ENCODE peak calls at places on chromosome 3, in four cellular contexts. K, A, U and H are unnamed samples.
A peak's percentile ranks its signal among the peaks of the same experiment; 100 is the strongest.

GRCh38 chr3:113054552-113054951 is 63.8 kb downstream of the GTPBP8 start:
- DNase-seq in K (no peak), A (no peak), U (no peak), H (no peak)

GRCh38 chr3:97391167-97391566 is 373.4 kb upstream of the ARL6 start:
- DNase-seq in K (no peak), A (no peak), U (no peak), H (no peak)

GRCh38 chr3:105108823-105109222 is 257.9 kb upstream of the ALCAM start:
- DNase-seq in K (no peak), A (no peak), U (no peak), H (no peak)

GRCh38 chr3:184549793-184550585 is 11.6 kb upstream of the EPHB3 start:
- DNase-seq in K (no peak), A (no peak), U (no peak), H (no peak)

GRCh38 chr3:12966847-12967750 is 106.1 kb downstream of the IQSEC1 start:
- DNase-seq in K (no peak), A (no peak), U (no peak), H (peak; percentile 50)

GRCh38 chr3:121852256-121852655 is 17.2 kb downstream of the EAF2 start:
- DNase-seq in K (no peak), A (no peak), U (no peak), H (no peak)

GRCh38 chr3:12613250-12613649 is 50.7 kb downstream of the RAF1 start:
- DNase-seq in K (no peak), A (no peak), U (no peak), H (no peak)

GRCh38 chr3:69567026-69567767 is 172.1 kb upstream of the MITF start:
- DNase-seq in K (no peak), A (no peak), U (no peak), H (no peak)

GRCh38 chr3:170999737-171000242 is 26.7 kb downstream of the SLC2A2 start:
- DNase-seq in K (no peak), A (no peak), U (peak; percentile 52), H (peak; percentile 45)

GRCh38 chr3:125109541-125109925 is 53.7 kb upstream of the HEG1 start:
- DNase-seq in K (no peak), A (no peak), U (no peak), H (no peak)

GRCh38 chr3:184795493-184796198 is 16.3 kb upstream of the VPS8 start:
- DNase-seq in K (peak; percentile 80), A (no peak), U (no peak), H (no peak)

GRCh38 chr3:148459931-148460513 is 237.7 kb upstream of the AGTR1 start:
- DNase-seq in K (no peak), A (no peak), U (no peak), H (no peak)

GRCh38 chr3:146968204-146968651 is 363.1 kb upstream of the PLSCR5 start:
- DNase-seq in K (no peak), A (no peak), U (no peak), H (no peak)

GRCh38 chr3:148604270-148605085 is 93.2 kb upstream of the AGTR1 start:
- DNase-seq in K (no peak), A (no peak), U (no peak), H (peak; percentile 49)

GRCh38 chr3:101195951-101196713 is 124.2 kb downstream of the IMPG2 start:
- DNase-seq in K (peak; percentile 10), A (no peak), U (peak; percentile 20), H (peak; percentile 66)

GRCh38 chr3:173745952-173746682 is 348.6 kb downstream of the NLGN1 start:
- DNase-seq in K (no peak), A (no peak), U (no peak), H (no peak)

GRCh38 chr3:141279074-141279945 is 47.7 kb downstream of the PXYLP1 start:
- DNase-seq in K (peak; percentile 62), A (no peak), U (peak; percentile 23), H (peak; percentile 50)

GRCh38 chr3:143956858-143957257 is 14.8 kb upstream of the DIPK2A start:
- DNase-seq in K (no peak), A (no peak), U (no peak), H (no peak)

GRCh38 chr3:10187944-10188343 is 23.2 kb downstream of the IRAK2 start:
- DNase-seq in K (no peak), A (no peak), U (no peak), H (no peak)

GRCh38 chr3:47362704-47363103 is 18.1 kb upstream of the PTPN23 start:
- DNase-seq in K (no peak), A (no peak), U (no peak), H (no peak)

GRCh38 chr3:64987731-64988130 is 299.9 kb upstream of the ADAMTS9 start:
- DNase-seq in K (no peak), A (no peak), U (no peak), H (no peak)

GRCh38 chr3:63232764-63233396 is 45.2 kb upstream of the SYNPR start:
- DNase-seq in K (no peak), A (no peak), U (no peak), H (no peak)

GRCh38 chr3:51955175-51955892 is at the start of gene GPR62:
- DNase-seq in K (no peak), A (no peak), U (no peak), H (no peak)

GRCh38 chr3:126418661-126419131 is 24.0 kb downstream of the CFAP100 start:
- DNase-seq in K (peak; percentile 20), A (no peak), U (no peak), H (no peak)
- TF ChIP-seq PBX3 in K (no peak), A (no peak), U (no peak), H (no peak)

DNA sequence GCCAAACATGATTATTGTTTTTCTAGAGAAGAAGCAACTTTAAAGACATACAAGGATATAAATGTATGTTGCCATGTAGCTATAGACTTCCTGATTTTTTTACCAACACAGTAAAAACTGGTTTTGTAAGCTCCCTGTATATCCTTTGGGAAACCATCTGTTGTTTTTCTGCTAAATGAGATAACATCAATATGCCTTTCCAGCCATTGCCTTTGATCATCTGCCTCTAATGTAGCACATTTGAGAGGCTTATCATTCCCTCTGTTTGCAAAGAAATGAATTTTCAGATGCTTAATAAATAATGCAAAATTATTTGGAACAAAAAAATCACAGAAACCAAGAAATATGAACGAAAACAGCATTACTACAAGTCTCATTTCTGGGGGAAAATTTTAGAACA is 248.3 kb upstream of the GPR149 start:
- DNase-seq in K (peak; percentile 12), A (no peak), U (no peak), H (no peak)
- TF ChIP-seq RFX5 in K (no peak), A (no peak), U (no peak), H (no peak)

GRCh38 chr3:142853270-142854163 is 35.4 kb downstream of the PCOLCE2 start:
- DNase-seq in K (no peak), A (no peak), U (peak; percentile 71), H (peak; percentile 78)
- TF ChIP-seq CHD2 in K (no peak), A (no peak), U (no peak), H (no peak)

GRCh38 chr3:41880387-41880786 is 81.5 kb downstream of the ULK4 start:
- DNase-seq in K (no peak), A (no peak), U (no peak), H (no peak)

GRCh38 chr3:41881233-41881821 is 80.6 kb downstream of the ULK4 start:
- DNase-seq in K (peak; percentile 29), A (no peak), U (peak; percentile 23), H (no peak)
- TF ChIP-seq PBX3 in K (no peak), A (no peak), U (no peak), H (no peak)